ENCODE peak calls at places on chromosomes 13 and 19, in four cellular contexts. T, R, Y and B are unnamed samples.

GRCh38 chr13:37505531-37505930 is 93.0 kb downstream of the POSTN start:
- DNase-seq in T (no peak), R (no peak), Y (no peak), B (no peak)

GRCh38 chr19:39398297-39398864 is 7.2 kb downstream of the MED29 start:
- DNase-seq in T (peak), R (peak), Y (no peak), B (peak)

GRCh38 chr19:10279737-10280442 is 6.9 kb upstream of the ICAM4 start:
- DNase-seq in T (no peak), R (no peak), Y (no peak), B (no peak)

GRCh38 chr19:49422407-49423277 is 599 bp downstream of the PTH2 start:
- DNase-seq in T (peak), R (no peak), Y (no peak), B (peak)

GRCh38 chr19:6802336-6803035 is 30.0 kb downstream of the VAV1 start:
- DNase-seq in T (no peak), R (no peak), Y (no peak), B (peak)

GRCh38 chr13:98162935-98163334 is 14.1 kb downstream of the RNF113B start:
- DNase-seq in T (no peak), R (no peak), Y (no peak), B (no peak)

GRCh38 chr13:33345842-33346241 is 60.3 kb upstream of the STARD13 start:
- DNase-seq in T (no peak), R (no peak), Y (no peak), B (no peak)

GRCh38 chr13:31793246-31793645 is 53.9 kb downstream of the RXFP2 start:
- DNase-seq in T (no peak), R (no peak), Y (no peak), B (no peak)

GRCh38 chr13:113815151-113816058 is 48.5 kb downstream of the GAS6 start:
- DNase-seq in T (no peak), R (no peak), Y (no peak), B (no peak)

GRCh38 chr19:40465025-40465780 is at the start of gene BLVRB:
- DNase-seq in T (peak), R (no peak), Y (no peak), B (peak)

GRCh38 chr13:27770809-27771208 is 21.5 kb upstream of the GSX1 start:
- DNase-seq in T (peak), R (peak), Y (no peak), B (no peak)

GRCh38 chr19:55613930-55614710 is 8.7 kb downstream of the ZNF865 start:
- DNase-seq in T (no peak), R (no peak), Y (no peak), B (no peak)